ENCODE peak calls at places on chromosomes 16 and 17, in ten cellular contexts. K is right lobe of liver, O is IMR-90, I is tibial nerve, Y is Peyer's patch, S is uterus, Z is GM12878, C is heart left ventricle, X is endothelial cell of umbilical vein, T is body of pancreas. B is an unnamed sample.

GRCh38 chr16:85445779-85446222 is 167.3 kb upstream of the GSE1 start:
- DNase-seq in K (no peak), O (peak; percentile 29), I (no peak), Y (no peak), S (no peak), Z (no peak), C (no peak), X (no peak), T (peak; percentile 61), B (no peak)

GRCh38 chr17:21677126-21677910 is 15.0 kb upstream of the KCNJ18 start:
- DNase-seq in K (no peak), O (no peak), I (no peak), Y (no peak), S (no peak), Z (no peak), C (no peak), X (no peak), T (no peak), B (no peak)

GRCh38 chr16:57803413-57803990 is 1.2 kb upstream of the KIFC3 start:
- DNase-seq in K (no peak), O (no peak), I (no peak), Y (no peak), S (no peak), Z (no peak), C (peak; percentile 83), X (no peak), T (no peak), B (no peak)

GRCh38 chr17:76943781-76944213 is 75.6 kb downstream of the MGAT5B start:
- DNase-seq in K (no peak), O (no peak), I (no peak), Y (no peak), S (no peak), Z (no peak), C (no peak), X (no peak), T (no peak), B (no peak)

GRCh38 chr16:23788653-23789052 is 33.8 kb downstream of the CHP2 start:
- DNase-seq in K (no peak), O (no peak), I (no peak), Y (no peak), S (no peak), Z (no peak), C (no peak), X (no peak), T (no peak), B (no peak)

GRCh38 chr17:7673239-7673638 is 14.1 kb downstream of the TP53 start:
- DNase-seq in K (no peak), O (no peak), I (no peak), Y (no peak), S (no peak), Z (peak; percentile 3), C (no peak), X (no peak), T (no peak), B (no peak)

GRCh38 chr16:72637306-72637705 is 410.6 kb downstream of the ZFHX3 start:
- DNase-seq in K (no peak), O (peak; percentile 77), I (no peak), Y (no peak), S (no peak), Z (no peak), C (no peak), X (peak; percentile 60), T (no peak), B (no peak)

GRCh38 chr17:52209507-52209906 is 51.0 kb upstream of the CA10 start:
- DNase-seq in K (no peak), O (no peak), I (no peak), Y (no peak), S (no peak), Z (no peak), C (no peak), X (no peak), T (no peak), B (no peak)

GRCh38 chr17:43010667-43011308 is 4.2 kb downstream of the IFI35 start:
- DNase-seq in K (peak; percentile 25), O (no peak), I (no peak), Y (no peak), S (no peak), Z (no peak), C (no peak), X (no peak), T (peak; percentile 49), B (no peak)

GRCh38 chr17:43011728-43012472 is 5.3 kb downstream of the IFI35 start:
- DNase-seq in K (peak; percentile 46), O (no peak), I (no peak), Y (no peak), S (no peak), Z (no peak), C (no peak), X (no peak), T (no peak), B (no peak)

GRCh38 chr17:43003542-43004172 is 2.9 kb upstream of the IFI35 start:
- DNase-seq in K (peak; percentile 51), O (peak; percentile 50), I (no peak), Y (no peak), S (no peak), Z (no peak), C (no peak), X (no peak), T (peak; percentile 42), B (no peak)

DNA sequence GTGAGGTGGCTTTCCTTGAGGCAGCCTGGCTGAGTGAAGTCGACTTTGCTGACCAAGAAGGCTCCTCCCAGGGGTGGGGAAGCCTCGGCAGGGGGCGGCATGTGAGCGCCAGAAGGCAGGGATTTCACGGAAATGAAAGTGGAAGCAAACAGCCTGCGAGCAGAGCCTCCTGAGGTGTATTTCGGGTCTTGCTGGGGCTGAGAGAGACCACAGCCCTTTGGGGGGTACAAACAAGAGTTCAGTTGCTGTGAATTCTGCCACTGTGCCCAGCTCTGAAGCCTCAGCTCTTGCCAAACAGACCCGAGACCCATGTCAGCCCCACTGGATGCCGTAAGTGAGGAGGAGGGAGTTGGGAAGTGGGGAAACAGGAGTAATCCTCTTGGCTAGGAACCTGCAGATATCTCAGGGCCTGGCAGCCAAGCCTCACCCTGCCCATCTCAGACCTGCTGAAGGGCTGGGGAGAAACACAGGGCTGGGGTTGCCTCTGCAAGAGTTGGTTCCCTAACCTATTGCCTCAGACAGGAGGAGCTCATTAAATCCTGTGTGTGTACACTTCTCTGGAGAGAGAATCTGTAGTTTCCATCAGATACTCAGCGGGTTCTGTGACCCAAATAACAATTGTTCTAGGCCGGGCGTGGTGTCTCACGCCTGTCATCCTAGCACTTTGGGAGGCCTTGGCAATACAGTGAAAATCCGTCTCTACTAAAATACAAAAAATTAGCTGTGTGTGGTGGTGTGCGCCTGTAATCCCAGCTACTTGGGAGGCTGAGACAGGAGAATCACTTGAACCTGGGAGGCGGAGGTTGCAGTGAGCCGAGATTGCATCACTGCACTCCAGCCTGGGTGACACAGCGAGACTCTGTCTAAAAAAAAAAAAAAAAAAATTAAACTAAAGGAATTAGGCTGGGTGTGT is at the start of gene IFI35:
- DNase-seq in K (peak; percentile 90), O (peak; percentile 82), I (peak; percentile 80), Y (peak; percentile 85), S (peak; percentile 88), Z (peak; percentile 69), C (peak; percentile 90), X (peak; percentile 90), T (peak; percentile 86), B (peak; percentile 89)
- TF ChIP-seq POLR2A in K (peak; percentile 57), O (peak; percentile 41), I (peak; percentile 43), Y (peak; percentile 68), S (peak; percentile 31), Z (peak; percentile 80), C (peak; percentile 34), X (peak; percentile 61), T (peak; percentile 85), B (no peak)

GRCh38 chr17:32458367-32458766 is 14.1 kb downstream of the PSMD11 start:
- DNase-seq in K (no peak), O (no peak), I (no peak), Y (no peak), S (no peak), Z (no peak), C (no peak), X (no peak), T (no peak), B (no peak)
- H3K27ac ChIP-seq in K (no peak overlapping the region), O (no peak overlapping the region), I (no peak overlapping the region), Y (no peak overlapping the region), S (no peak overlapping the region), Z (no peak overlapping the region), C (no peak overlapping the region), X (no peak overlapping the region), T (no peak overlapping the region), B (no peak overlapping the region)

GRCh38 chr17:73311428-73311780 is 397 bp downstream of the CDC42EP4 start:
- DNase-seq in K (peak; percentile 74), O (no peak), I (no peak), Y (no peak), S (no peak), Z (no peak), C (peak; percentile 58), X (no peak), T (no peak), B (no peak)

GRCh38 chr17:73311781-73312641 is at the start of gene CDC42EP4:
- DNase-seq in K (peak; percentile 98), O (peak; percentile 91), I (peak; percentile 93), Y (peak; percentile 77), S (peak; percentile 96), Z (no peak), C (peak; percentile 97), X (peak; percentile 95), T (peak; percentile 97), B (peak; percentile 96)

GRCh38 chr17:73308017-73308823 is 3.6 kb downstream of the CDC42EP4 start:
- DNase-seq in K (peak; percentile 95), O (peak; percentile 93), I (peak; percentile 56), Y (peak; percentile 37), S (peak; percentile 96), Z (no peak), C (peak; percentile 88), X (peak; percentile 68), T (peak; percentile 97), B (peak; percentile 90)

GRCh38 chr17:73307130-73307529 is 4.7 kb downstream of the CDC42EP4 start:
- DNase-seq in K (peak; percentile 74), O (no peak), I (no peak), Y (no peak), S (no peak), Z (no peak), C (peak; percentile 55), X (no peak), T (peak; percentile 84), B (peak; percentile 71)

GRCh38 chr17:73309727-73310555 is 1.9 kb downstream of the CDC42EP4 start:
- DNase-seq in K (peak; percentile 71), O (no peak), I (no peak), Y (no peak), S (no peak), Z (no peak), C (no peak), X (peak; percentile 46), T (peak; percentile 88), B (peak; percentile 88)
- TF ChIP-seq POLR2A in K (peak; percentile 25), O (no peak), I (no peak), Y (peak; percentile 95), S (no peak), Z (no peak), C (peak; percentile 10), X (no peak), T (peak; percentile 93), B (no peak)

GRCh38 chr17:17102176-17102575 is 59.9 kb downstream of the MPRIP start:
- DNase-seq in K (peak; percentile 43), O (no peak), I (no peak), Y (no peak), S (no peak), Z (no peak), C (peak; percentile 19), X (no peak), T (no peak), B (no peak)

GRCh38 chr17:17104494-17104893 is 62.2 kb downstream of the MPRIP start:
- DNase-seq in K (no peak), O (no peak), I (no peak), Y (no peak), S (no peak), Z (no peak), C (no peak), X (no peak), T (peak; percentile 52), B (peak; percentile 91)

GRCh38 chr17:17105976-17106375 is 63.7 kb downstream of the MPRIP start:
- DNase-seq in K (no peak), O (no peak), I (no peak), Y (no peak), S (no peak), Z (no peak), C (no peak), X (no peak), T (no peak), B (no peak)

GRCh38 chr17:17104036-17104435 is 61.8 kb downstream of the MPRIP start:
- DNase-seq in K (no peak), O (no peak), I (no peak), Y (no peak), S (no peak), Z (no peak), C (no peak), X (no peak), T (no peak), B (no peak)

DNA sequence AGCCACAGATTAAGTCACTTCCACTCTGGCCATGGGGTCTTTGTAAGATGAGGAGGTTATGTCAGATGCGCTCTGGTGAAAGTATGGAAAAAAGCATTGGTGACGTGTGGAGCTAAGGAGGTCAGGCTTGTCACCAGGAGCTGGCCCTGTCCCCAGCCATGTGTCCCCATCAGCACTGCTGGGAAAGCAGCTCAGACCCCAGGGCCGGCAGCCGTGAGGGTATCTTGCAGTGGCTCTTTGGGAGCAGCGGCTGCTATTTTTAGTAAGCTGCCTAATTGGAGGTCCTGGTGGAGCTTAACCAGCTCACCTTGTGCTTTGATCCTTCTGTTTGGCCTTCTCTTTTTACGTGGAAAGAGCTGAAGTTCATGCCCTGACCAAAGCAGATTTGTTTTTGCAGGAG is 60.9 kb downstream of the MPRIP start:
- DNase-seq in K (peak; percentile 37), O (no peak), I (no peak), Y (no peak), S (no peak), Z (no peak), C (peak; percentile 67), X (no peak), T (no peak), B (no peak)
- H3K27ac ChIP-seq in K (no peak overlapping the region), O (no peak overlapping the region), I (no peak overlapping the region), Y (no peak overlapping the region), S (no peak overlapping the region), Z (no peak overlapping the region), C (peak overlapping the region; percentile 59), X (no peak overlapping the region), T (no peak overlapping the region), B (no peak overlapping the region)